ENCODE peak calls at places on chromosomes 2 and 18, in six cellular contexts. E is GM23248, X is HepG2, H is right lobe of liver, R is RWPE2, S is body of pancreas. A is an unnamed sample.
A peak's percentile ranks its signal among the peaks of the same experiment; 100 is the strongest.

GRCh38 chr2:70133521-70134348 is 46.5 kb downstream of the PCBP1 start:
- DNase-seq in X (no peak), R (no peak), S (no peak), H (no peak), E (no peak), A (peak; percentile 34)

GRCh38 chr2:99436874-99437273 is 52.9 kb downstream of the REV1 start:
- DNase-seq in E (no peak), S (no peak), X (no peak), H (no peak), R (no peak), A (no peak)

GRCh38 chr2:137925599-137925998 is 38.7 kb upstream of the HNMT start:
- DNase-seq in R (no peak), H (no peak), E (no peak), X (no peak), S (no peak), A (no peak)

GRCh38 chr2:69621440-69621839 is 22.1 kb downstream of the AAK1 start:
- DNase-seq in E (no peak), X (no peak), R (no peak), H (no peak), S (no peak), A (no peak)

GRCh38 chr2:29963972-29964570 is 42.7 kb upstream of the ALK start:
- DNase-seq in E (no peak), H (no peak), R (no peak), X (no peak), S (no peak), A (no peak)

GRCh38 chr2:159094173-159094737 is 125.8 kb downstream of the TANC1 start:
- DNase-seq in H (no peak), R (no peak), E (peak; percentile 81), S (no peak), X (no peak), A (no peak)

GRCh38 chr2:48248251-48248933 is 281.6 kb upstream of the STON1 start:
- DNase-seq in X (peak; percentile 77), S (no peak), R (no peak), E (peak; percentile 95), H (no peak), A (peak; percentile 92)

GRCh38 chr2:141557329-141558098 is 573.3 kb downstream of the LRP1B start:
- DNase-seq in H (no peak), S (peak; percentile 9), E (peak; percentile 86), R (no peak), X (no peak), A (peak; percentile 82)

GRCh38 chr18:49768051-49768391 is 45.3 kb downstream of the ACAA2 start:
- DNase-seq in H (no peak), S (peak; percentile 72), X (peak; percentile 18), R (no peak), E (peak; percentile 61), A (peak; percentile 52)

GRCh38 chr18:31656754-31657153 is 27.6 kb downstream of the B4GALT6 start:
- DNase-seq in R (no peak), H (no peak), X (no peak), S (no peak), E (no peak), A (no peak)

GRCh38 chr2:23703583-23704385 is 223.1 kb downstream of the ATAD2B start:
- DNase-seq in H (no peak), X (no peak), E (no peak), R (peak; percentile 33), S (no peak), A (no peak)

GRCh38 chr2:240598311-240598911 is 11.9 kb downstream of the CAPN10 start:
- DNase-seq in S (no peak), X (no peak), H (peak; percentile 41), R (peak; percentile 62), E (no peak), A (no peak)

GRCh38 chr2:235024191-235024611 is 72.4 kb downstream of the SH3BP4 start:
- DNase-seq in E (peak; percentile 67), R (no peak), H (no peak), S (no peak), X (no peak), A (no peak)

GRCh38 chr18:46320928-46321855 is 217.0 kb downstream of the HAUS1 start:
- DNase-seq in S (no peak), R (no peak), E (peak; percentile 70), H (no peak), X (no peak), A (peak; percentile 47)

DNA sequence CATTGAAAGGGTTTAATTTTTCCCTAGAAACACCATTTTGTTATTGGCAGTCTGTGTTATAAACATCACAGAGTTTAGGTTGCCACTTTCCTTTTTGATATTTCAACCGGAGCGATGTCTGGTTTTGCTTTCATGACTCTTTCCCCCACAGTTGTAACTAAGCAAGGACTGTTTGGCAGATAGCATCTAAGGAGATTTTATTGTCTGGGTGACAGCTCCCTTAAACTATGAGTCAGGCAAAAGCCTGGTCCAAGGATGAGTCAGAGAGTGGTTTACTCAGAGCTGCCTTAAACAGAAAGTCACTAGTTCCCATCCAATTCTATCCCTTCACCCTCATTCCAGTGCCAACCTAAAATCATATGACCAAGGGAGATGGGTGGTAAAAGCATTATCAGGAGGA is 341.6 kb upstream of the VWC2L start:
- DNase-seq in X (peak; percentile 5), R (no peak), H (no peak), E (peak; percentile 96), S (no peak), A (peak; percentile 96)
- H3K4me3 ChIP-seq in X (no peak overlapping the region), R (no peak overlapping the region), H (no peak overlapping the region), E (peak overlapping the region; percentile 68), S (no peak overlapping the region), A (no peak overlapping the region)

GRCh38 chr2:45943231-45944044 is 292.0 kb downstream of the PRKCE start:
- DNase-seq in E (no peak), H (no peak), X (no peak), S (no peak), R (no peak), A (no peak)
- H3K27ac ChIP-seq in E (peak overlapping the region; percentile 16), H (no peak overlapping the region), X (no peak overlapping the region), S (no peak overlapping the region), R (peak overlapping the region; percentile 1), A (no peak overlapping the region)

GRCh38 chr18:32919799-32920198 is 147.0 kb upstream of the KLHL14 start:
- DNase-seq in E (peak; percentile 17), X (peak; percentile 85), R (no peak), H (no peak), S (peak; percentile 12), A (no peak)
- H3K4me3 ChIP-seq in E (no peak overlapping the region), X (no peak overlapping the region), R (no peak overlapping the region), H (no peak overlapping the region), S (no peak overlapping the region), A (no peak overlapping the region)

GRCh38 chr18:63286926-63287325 is 32.6 kb downstream of the BCL2 start:
- DNase-seq in H (no peak), S (no peak), X (no peak), R (no peak), E (no peak), A (no peak)
- H3K27ac ChIP-seq in H (no peak overlapping the region), S (no peak overlapping the region), X (no peak overlapping the region), R (no peak overlapping the region), E (no peak overlapping the region), A (no peak overlapping the region)

DNA sequence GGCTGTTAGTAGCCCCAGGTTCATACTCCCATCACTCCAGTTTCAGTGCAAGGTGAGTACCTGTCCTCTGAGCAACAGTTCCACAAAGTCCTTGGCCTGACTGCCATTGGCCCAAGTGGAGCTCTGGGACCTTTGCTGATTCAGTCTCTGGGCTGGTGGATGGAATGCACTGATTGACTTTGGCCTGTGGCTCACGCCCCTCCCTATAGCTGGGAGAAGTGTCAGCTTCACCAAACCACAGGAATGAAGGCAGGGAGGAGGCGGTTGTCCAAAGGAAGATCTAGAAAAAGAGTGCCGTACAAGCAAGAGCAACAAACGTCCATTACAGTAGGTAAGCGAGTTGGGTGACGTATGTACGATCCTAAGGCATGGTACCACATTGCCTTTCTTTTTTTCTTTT is 34.0 kb downstream of the QPCT start:
- DNase-seq in H (no peak), R (no peak), E (peak; percentile 81), S (no peak), X (peak; percentile 43), A (peak; percentile 60)
- H3K4me3 ChIP-seq in H (no peak overlapping the region), R (no peak overlapping the region), E (no peak overlapping the region), S (no peak overlapping the region), X (no peak overlapping the region), A (no peak overlapping the region)

GRCh38 chr2:44692821-44693220 is 248.7 kb upstream of the SIX3 start:
- DNase-seq in S (no peak), R (no peak), E (peak; percentile 47), H (no peak), X (no peak), A (no peak)
- H3K27ac ChIP-seq in S (no peak overlapping the region), R (no peak overlapping the region), E (no peak overlapping the region), H (no peak overlapping the region), X (no peak overlapping the region), A (no peak overlapping the region)

GRCh38 chr2:26246818-26247217 is 2.1 kb downstream of the HADHB start:
- DNase-seq in R (no peak), X (no peak), S (no peak), H (no peak), E (peak; percentile 64), A (no peak)
- H3K4me3 ChIP-seq in R (no peak overlapping the region), X (peak overlapping the region; percentile 96), S (no peak overlapping the region), H (no peak overlapping the region), E (peak overlapping the region; percentile 100), A (no peak overlapping the region)

GRCh38 chr18:79503891-79504475 is 108.3 kb downstream of the NFATC1 start:
- DNase-seq in H (peak; percentile 20), X (no peak), E (no peak), R (peak; percentile 21), S (peak; percentile 2), A (no peak)
- H3K27ac ChIP-seq in H (no peak overlapping the region), X (no peak overlapping the region), E (no peak overlapping the region), R (no peak overlapping the region), S (no peak overlapping the region), A (no peak overlapping the region)

A was measured in brain microvascular endothelial cell.